ENCODE peak calls at places on chromosome 4, in eight cellular contexts. H is Peyer's patch; B is fibroblast of the aortic adventitia; E is heart right ventricle; V is left lung; D is choroid plexus epithelial cell; Z is Calu3; L is CD4-positive, alpha-beta T cell. W is an unnamed sample.

GRCh38 chr4:104393649-104394048 is 101.0 kb downstream of the CXXC4 start:
- DNase-seq in H (no peak), B (no peak), E (no peak), V (no peak), D (no peak), Z (no peak), L (no peak), W (no peak)

GRCh38 chr4:26039950-26040349 is 125.9 kb downstream of the SMIM20 start:
- DNase-seq in H (peak), B (peak), E (no peak), V (no peak), D (no peak), Z (no peak), L (no peak), W (no peak)

GRCh38 chr4:183200453-183200852 is 101.4 kb downstream of the WWC2 start:
- DNase-seq in H (no peak), B (peak), E (peak), V (peak), D (peak), Z (peak), L (no peak), W (peak)

GRCh38 chr4:117971406-117971805 is 62.9 kb upstream of the NDST3 start:
- DNase-seq in H (no peak), B (no peak), E (no peak), V (no peak), D (no peak), Z (no peak), L (no peak), W (no peak)

GRCh38 chr4:105451346-105451745 is 22.5 kb downstream of the PPA2 start:
- DNase-seq in H (no peak), B (no peak), E (no peak), V (no peak), D (no peak), Z (no peak), L (no peak), W (no peak)

GRCh38 chr4:24321151-24321550 is 263.2 kb downstream of the DHX15 start:
- DNase-seq in H (no peak), B (peak), E (no peak), V (no peak), D (no peak), Z (no peak), L (no peak), W (no peak)

GRCh38 chr4:186021461-186022167 is 47.3 kb upstream of the TLR3 start:
- DNase-seq in H (no peak), B (peak), E (peak), V (no peak), D (peak), Z (peak), L (no peak), W (no peak)

GRCh38 chr4:61312526-61312925 is 112.4 kb downstream of the ADGRL3 start:
- DNase-seq in H (no peak), B (no peak), E (no peak), V (no peak), D (peak), Z (no peak), L (no peak), W (no peak)

GRCh38 chr4:20532096-20532495 is 168.2 kb upstream of the PACRGL start:
- DNase-seq in H (no peak), B (no peak), E (no peak), V (no peak), D (peak), Z (no peak), L (no peak), W (no peak)

DNA sequence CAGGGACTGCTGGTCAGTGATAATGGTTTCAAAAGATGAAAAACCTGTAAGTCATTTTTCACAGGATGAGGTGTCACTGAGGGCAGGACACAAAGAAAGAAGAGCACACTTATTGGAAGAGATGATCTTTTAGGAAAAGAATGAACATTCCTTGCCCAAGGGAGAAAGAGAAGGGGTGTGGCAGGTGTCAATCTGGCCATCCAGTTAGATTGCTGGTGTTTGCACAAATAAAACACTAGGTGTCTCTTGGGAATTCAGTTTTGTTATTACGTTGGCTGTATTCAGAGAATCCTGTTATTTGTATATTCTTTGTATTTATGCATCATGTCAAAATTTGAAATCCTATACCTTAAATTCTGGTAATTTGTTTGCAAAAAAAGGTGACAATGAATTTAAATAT is 244.4 kb downstream of the GPAT3 start:
- DNase-seq in H (no peak), B (no peak), E (no peak), V (no peak), D (no peak), Z (no peak), L (no peak), W (no peak)
- TF ChIP-seq CTCF in H (no peak), B (no peak), E (no peak), V (no peak), D (peak), Z (no peak), L (no peak), W (no peak)

GRCh38 chr4:19309365-19309764 is 942.3 kb upstream of the SLIT2 start:
- DNase-seq in H (no peak), B (peak), E (no peak), V (no peak), D (peak), Z (no peak), L (no peak), W (peak)
- TF ChIP-seq CTCF in H (no peak), B (peak), E (peak), V (no peak), D (peak), Z (no peak), L (no peak), W (peak)

GRCh38 chr4:68082758-68083157 is 46.9 kb downstream of the TMPRSS11F start:
- DNase-seq in H (no peak), B (no peak), E (no peak), V (no peak), D (no peak), Z (no peak), L (no peak), W (no peak)

GRCh38 chr4:68077737-68078136 is 51.9 kb downstream of the TMPRSS11F start:
- DNase-seq in H (no peak), B (no peak), E (no peak), V (no peak), D (no peak), Z (no peak), L (no peak), W (no peak)

GRCh38 chr4:68076194-68076593 is 53.5 kb downstream of the TMPRSS11F start:
- DNase-seq in H (no peak), B (no peak), E (no peak), V (no peak), D (no peak), Z (no peak), L (no peak), W (no peak)

GRCh38 chr4:68077301-68077700 is 52.4 kb downstream of the TMPRSS11F start:
- DNase-seq in H (no peak), B (no peak), E (no peak), V (no peak), D (no peak), Z (no peak), L (no peak), W (no peak)

DNA sequence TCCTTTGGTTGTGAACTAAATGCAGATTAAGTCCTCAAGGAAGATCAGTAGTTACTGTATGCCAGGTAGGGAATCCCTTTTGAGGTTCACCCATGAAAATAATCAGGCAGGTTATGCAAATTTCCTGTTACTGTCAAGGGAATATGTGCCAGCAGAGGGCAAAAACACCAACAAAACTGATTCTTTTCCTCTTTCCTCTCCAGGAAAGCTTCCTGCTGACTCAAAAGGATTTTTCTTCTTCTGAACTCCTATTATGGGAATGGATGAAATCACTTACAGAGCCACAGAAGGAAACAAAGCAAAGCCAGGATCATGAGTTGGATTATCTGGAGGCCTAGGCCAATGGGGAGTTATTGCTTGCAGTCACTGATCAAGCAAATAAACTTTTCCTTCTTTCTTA is 49.8 kb downstream of the TMPRSS11F start:
- DNase-seq in H (no peak), B (no peak), E (no peak), V (no peak), D (no peak), Z (no peak), L (no peak), W (no peak)
- TF ChIP-seq CTCF in H (no peak), B (no peak), E (no peak), V (no peak), D (no peak), Z (no peak), L (no peak), W (no peak)

DNA sequence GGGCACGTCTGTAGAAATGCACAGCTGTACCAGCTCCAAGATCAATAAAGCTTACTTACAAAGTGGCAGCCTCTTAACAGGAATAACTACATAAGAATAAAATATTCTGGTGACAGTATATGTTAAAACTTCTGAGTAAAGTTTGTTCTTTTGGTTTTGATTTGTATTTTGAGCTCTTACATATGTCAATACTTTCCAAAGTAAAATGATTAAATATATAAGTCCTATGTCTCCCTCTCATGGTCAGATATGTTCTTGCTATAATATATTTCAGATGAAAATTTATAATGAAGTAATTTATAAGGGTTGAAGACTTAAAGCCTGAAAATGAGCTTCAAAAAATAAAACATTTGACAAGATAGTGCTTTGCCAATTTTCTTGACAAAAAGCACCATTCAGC is 254.4 kb downstream of the NPFFR2 start:
- DNase-seq in H (no peak), B (peak), E (no peak), V (no peak), D (peak), Z (no peak), L (no peak), W (no peak)
- TF ChIP-seq CTCF in H (no peak), B (peak), E (no peak), V (no peak), D (no peak), Z (no peak), L (no peak), W (no peak)

DNA sequence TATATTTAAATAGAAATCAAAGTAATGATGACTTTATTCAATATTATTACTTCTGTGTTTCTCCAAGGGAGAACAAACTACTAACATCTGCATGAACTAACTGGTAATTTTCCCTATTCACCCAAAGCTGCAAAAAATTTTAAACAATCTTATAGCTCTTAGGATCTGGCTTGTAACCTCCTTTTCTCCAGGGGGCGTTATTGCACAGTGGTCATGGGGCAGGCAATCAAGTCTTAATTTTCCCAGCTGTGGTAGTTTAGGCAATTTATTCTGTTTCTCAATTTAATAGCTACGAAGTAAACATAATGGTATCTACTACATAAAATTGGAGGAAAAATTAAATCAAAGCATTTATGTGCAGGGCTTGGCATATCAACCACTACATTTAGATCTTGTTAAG is 137.5 kb upstream of the GUCY1A1 start:
- DNase-seq in H (no peak), B (no peak), E (no peak), V (no peak), D (peak), Z (peak), L (no peak), W (no peak)
- TF ChIP-seq CTCF in H (peak), B (no peak), E (peak), V (peak), D (peak), Z (peak), L (no peak), W (peak)

DNA sequence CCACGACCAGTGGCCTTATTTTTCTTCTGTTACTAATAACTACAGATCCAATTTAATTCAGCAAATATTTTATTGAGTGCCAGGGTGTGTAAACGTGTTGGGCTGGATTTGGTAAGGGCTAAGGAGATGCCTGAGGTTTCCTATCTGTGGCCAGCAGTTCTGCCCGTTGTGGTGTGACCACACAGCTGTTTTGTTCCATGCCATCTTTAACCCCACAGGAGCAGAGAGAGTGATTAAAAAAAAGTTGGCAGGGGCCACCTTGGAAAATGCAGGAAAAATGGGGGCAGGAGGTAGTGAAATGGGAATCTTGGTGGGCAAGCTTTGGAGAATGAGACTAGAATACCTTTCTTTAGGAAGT is 1.1 kb downstream of the PLAC8 start:
- DNase-seq in H (peak), B (no peak), E (no peak), V (no peak), D (no peak), Z (no peak), L (no peak), W (no peak)
- TF ChIP-seq CTCF in H (no peak), B (no peak), E (no peak), V (no peak), D (no peak), Z (no peak), L (no peak), W (no peak)